ENCODE peak calls at places on chromosome 7, in seven cellular contexts. M is brain microvascular endothelial cell, F is neuronal stem cell, N is HEK293T, L is NCI-H1092, O is pancreas, V is body of pancreas. E is an unnamed sample.

GRCh38 chr7:31258391-31258790 is 82.1 kb downstream of the NEUROD6 start:
- DNase-seq in M (no peak), F (no peak), N (no peak), L (no peak), O (no peak), V (no peak), E (no peak)

GRCh38 chr7:50304911-50305621 is 550 bp downstream of the IKZF1 start:
- DNase-seq in M (no peak), F (no peak), N (no peak), L (no peak), O (no peak), V (no peak), E (peak)

GRCh38 chr7:105222953-105223352 is 165.8 kb downstream of the SRPK2 start:
- DNase-seq in M (no peak), F (no peak), N (no peak), L (no peak), O (no peak), V (no peak), E (no peak)

GRCh38 chr7:824664-825063 is 7.6 kb upstream of the SUN1 start:
- DNase-seq in M (no peak), F (no peak), N (no peak), L (no peak), O (peak), V (no peak), E (no peak)

GRCh38 chr7:133789951-133790350 is 337.2 kb upstream of the LRGUK start:
- DNase-seq in M (no peak), F (no peak), N (no peak), L (no peak), O (no peak), V (no peak), E (no peak)

GRCh38 chr7:45583296-45583695 is 9.1 kb downstream of the ADCY1 start:
- DNase-seq in M (no peak), F (no peak), N (no peak), L (no peak), O (no peak), V (no peak), E (no peak)

GRCh38 chr7:150994838-150995510 is 4.2 kb downstream of the NOS3 start:
- DNase-seq in M (no peak), F (no peak), N (no peak), L (no peak), O (peak), V (no peak), E (no peak)

GRCh38 chr7:149414171-149414570 is 46.7 kb downstream of the ZNF777 start:
- DNase-seq in M (no peak), F (no peak), N (no peak), L (no peak), O (no peak), V (no peak), E (no peak)

GRCh38 chr7:14085901-14086300 is 96.4 kb upstream of the ETV1 start:
- DNase-seq in M (no peak), F (no peak), N (no peak), L (no peak), O (no peak), V (no peak), E (no peak)

GRCh38 chr7:3210531-3210930 is 90.5 kb upstream of the SDK1 start:
- DNase-seq in M (no peak), F (no peak), N (no peak), L (peak), O (no peak), V (no peak), E (no peak)

GRCh38 chr7:105680505-105681187 is 99.4 kb upstream of the EFCAB10 start:
- DNase-seq in M (no peak), F (no peak), N (no peak), L (no peak), O (no peak), V (no peak), E (no peak)